ENCODE peak calls at places on chromosomes 12 and 14, in five cellular contexts. One of them, this sample, is unnamed.

GRCh38 chr12:42801271-42801670 is 211.7 kb upstream of the PRICKLE1 start:
- DNase-seq in psoas muscle: no peak
- DNase-seq in sigmoid colon: no peak
- DNase-seq in ascending aorta: no peak
- DNase-seq in lower lobe of right lung: no peak
- DNase-seq in this sample: no peak

GRCh38 chr14:78690836-78691235 is 520.7 kb downstream of the NRXN3 start:
- DNase-seq in psoas muscle: no peak
- DNase-seq in sigmoid colon: no peak
- DNase-seq in ascending aorta: no peak
- DNase-seq in lower lobe of right lung: no peak
- DNase-seq in this sample: no peak

GRCh38 chr12:5200276-5201087 is 156.8 kb downstream of the KCNA5 start:
- DNase-seq in psoas muscle: peak; percentile 50
- DNase-seq in sigmoid colon: no peak
- DNase-seq in ascending aorta: no peak
- DNase-seq in lower lobe of right lung: peak; percentile 59
- DNase-seq in this sample: peak; percentile 18

GRCh38 chr14:38139926-38140325 is 67.8 kb upstream of the SSTR1 start:
- DNase-seq in psoas muscle: no peak
- DNase-seq in sigmoid colon: no peak
- DNase-seq in ascending aorta: no peak
- DNase-seq in lower lobe of right lung: no peak
- DNase-seq in this sample: no peak

GRCh38 chr14:71103662-71104484 is 196.6 kb downstream of the PCNX1 start:
- DNase-seq in psoas muscle: no peak
- DNase-seq in sigmoid colon: no peak
- DNase-seq in ascending aorta: no peak
- DNase-seq in lower lobe of right lung: no peak
- DNase-seq in this sample: peak; percentile 50

GRCh38 chr14:85463512-85463911 is 66.4 kb upstream of the FLRT2 start:
- DNase-seq in psoas muscle: no peak
- DNase-seq in sigmoid colon: no peak
- DNase-seq in ascending aorta: no peak
- DNase-seq in lower lobe of right lung: peak; percentile 51
- DNase-seq in this sample: no peak

GRCh38 chr12:102811125-102811737 is 105.8 kb downstream of the PAH start:
- DNase-seq in psoas muscle: no peak
- DNase-seq in sigmoid colon: no peak
- DNase-seq in ascending aorta: no peak
- DNase-seq in lower lobe of right lung: no peak
- DNase-seq in this sample: peak; percentile 18

GRCh38 chr12:12899530-12900380 is 8.4 kb downstream of the GPRC5A start:
- DNase-seq in psoas muscle: peak; percentile 46
- DNase-seq in sigmoid colon: peak; percentile 82
- DNase-seq in ascending aorta: no peak
- DNase-seq in lower lobe of right lung: no peak
- DNase-seq in this sample: no peak

GRCh38 chr14:55340482-55340881 is 69.3 kb downstream of the FBXO34 start:
- DNase-seq in psoas muscle: no peak
- DNase-seq in sigmoid colon: no peak
- DNase-seq in ascending aorta: no peak
- DNase-seq in lower lobe of right lung: no peak
- DNase-seq in this sample: no peak

GRCh38 chr12:11875414-11875935 is 195.3 kb upstream of the BCL2L14 start:
- DNase-seq in psoas muscle: no peak
- DNase-seq in sigmoid colon: no peak
- DNase-seq in ascending aorta: no peak
- DNase-seq in lower lobe of right lung: no peak
- DNase-seq in this sample: no peak

GRCh38 chr12:26787125-26787495 is 45.9 kb downstream of the ITPR2 start:
- DNase-seq in psoas muscle: no peak
- DNase-seq in sigmoid colon: no peak
- DNase-seq in ascending aorta: no peak
- DNase-seq in lower lobe of right lung: no peak
- DNase-seq in this sample: no peak

GRCh38 chr12:103657331-103657730 is 70.3 kb downstream of the STAB2 start:
- DNase-seq in psoas muscle: no peak
- DNase-seq in sigmoid colon: no peak
- DNase-seq in ascending aorta: no peak
- DNase-seq in lower lobe of right lung: no peak
- DNase-seq in this sample: no peak

GRCh38 chr12:11882301-11883019 is 188.3 kb upstream of the BCL2L14 start:
- DNase-seq in psoas muscle: no peak
- DNase-seq in sigmoid colon: no peak
- DNase-seq in ascending aorta: no peak
- DNase-seq in lower lobe of right lung: no peak
- DNase-seq in this sample: no peak

DNA sequence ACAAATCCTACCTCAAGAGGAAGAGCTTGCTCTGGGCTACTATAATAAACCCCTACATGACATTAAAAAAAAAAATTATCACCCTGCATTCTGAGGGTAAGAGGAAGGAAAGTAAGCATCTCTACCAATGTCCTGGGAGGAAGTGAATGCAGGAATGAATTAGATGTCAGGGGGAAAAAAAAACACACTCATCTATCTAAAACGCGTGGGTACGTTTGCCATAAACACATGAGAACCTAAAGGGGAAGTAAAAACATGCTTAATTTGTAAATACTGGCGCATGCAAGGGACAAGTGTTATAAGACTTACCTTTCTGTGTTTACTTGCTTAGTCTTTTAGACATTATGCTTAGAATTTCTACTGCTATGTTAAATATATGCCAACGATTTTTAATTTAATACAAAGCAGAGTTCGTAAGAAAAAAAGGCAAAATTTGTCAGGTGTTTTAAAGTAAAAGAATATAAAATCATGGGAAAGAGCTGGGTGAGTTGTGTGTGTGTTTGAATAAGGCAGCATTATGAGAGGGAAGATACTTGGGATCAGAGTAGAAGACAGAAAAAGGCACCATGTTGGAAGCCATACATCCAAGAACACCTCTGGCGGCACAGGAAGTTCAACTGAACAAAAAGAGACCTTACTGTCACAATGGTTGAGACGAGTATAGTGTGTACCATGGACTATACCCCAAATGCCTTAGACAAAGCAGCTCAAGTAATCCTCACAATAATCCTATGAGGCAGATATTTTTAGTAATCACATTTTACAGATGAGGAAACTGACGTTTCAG is 1.5 kb downstream of the TMED8 start:
- DNase-seq in psoas muscle: no peak
- DNase-seq in sigmoid colon: no peak
- DNase-seq in ascending aorta: no peak
- DNase-seq in lower lobe of right lung: no peak
- DNase-seq in this sample: no peak
- H3K27ac ChIP-seq in psoas muscle: no peak overlapping the region
- H3K27ac ChIP-seq in sigmoid colon: no peak overlapping the region
- H3K27ac ChIP-seq in ascending aorta: no peak overlapping the region
- H3K27ac ChIP-seq in lower lobe of right lung: no peak overlapping the region
- H3K27ac ChIP-seq in this sample: no peak overlapping the region

GRCh38 chr12:40225337-40225983 is 663 bp downstream of the LRRK2 start:
- DNase-seq in psoas muscle: no peak
- DNase-seq in sigmoid colon: no peak
- DNase-seq in ascending aorta: no peak
- DNase-seq in lower lobe of right lung: no peak
- DNase-seq in this sample: no peak
- H3K27ac ChIP-seq in psoas muscle: peak overlapping the region; percentile 93
- H3K27ac ChIP-seq in sigmoid colon: peak overlapping the region; percentile 96
- H3K27ac ChIP-seq in ascending aorta: peak overlapping the region; percentile 94
- H3K27ac ChIP-seq in lower lobe of right lung: peak overlapping the region; percentile 97
- H3K27ac ChIP-seq in this sample: no peak overlapping the region

GRCh38 chr12:3379079-3379478 is 111.9 kb upstream of the PRMT8 start:
- DNase-seq in psoas muscle: no peak
- DNase-seq in sigmoid colon: no peak
- DNase-seq in ascending aorta: no peak
- DNase-seq in lower lobe of right lung: no peak
- DNase-seq in this sample: no peak
- H3K27ac ChIP-seq in psoas muscle: no peak overlapping the region
- H3K27ac ChIP-seq in sigmoid colon: no peak overlapping the region
- H3K27ac ChIP-seq in ascending aorta: no peak overlapping the region
- H3K27ac ChIP-seq in lower lobe of right lung: no peak overlapping the region
- H3K27ac ChIP-seq in this sample: no peak overlapping the region

DNA sequence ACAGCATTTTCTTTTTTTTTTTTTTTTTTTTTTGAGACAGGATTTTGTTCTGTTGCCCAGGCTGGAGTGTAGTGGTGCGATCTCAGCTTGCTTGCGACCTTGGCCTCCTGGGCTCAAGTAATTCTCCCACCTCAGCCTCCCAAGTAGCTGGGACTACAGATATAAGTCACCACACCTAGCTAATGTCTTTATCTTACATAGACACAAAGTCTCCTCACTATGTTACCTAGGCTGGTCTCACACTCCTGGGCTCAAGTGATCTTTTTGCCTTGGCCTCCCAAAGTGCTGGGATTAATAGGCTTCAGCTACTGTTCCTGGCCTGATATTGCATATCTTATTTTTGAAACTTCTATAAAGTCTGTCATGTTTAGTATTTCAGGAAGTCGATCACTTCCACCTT is 6.0 kb upstream of the A2ML1 start:
- DNase-seq in psoas muscle: no peak
- DNase-seq in sigmoid colon: no peak
- DNase-seq in ascending aorta: no peak
- DNase-seq in lower lobe of right lung: no peak
- DNase-seq in this sample: no peak
- H3K27ac ChIP-seq in psoas muscle: no peak overlapping the region
- H3K27ac ChIP-seq in sigmoid colon: no peak overlapping the region
- H3K27ac ChIP-seq in ascending aorta: no peak overlapping the region
- H3K27ac ChIP-seq in lower lobe of right lung: no peak overlapping the region
- H3K27ac ChIP-seq in this sample: no peak overlapping the region

DNA sequence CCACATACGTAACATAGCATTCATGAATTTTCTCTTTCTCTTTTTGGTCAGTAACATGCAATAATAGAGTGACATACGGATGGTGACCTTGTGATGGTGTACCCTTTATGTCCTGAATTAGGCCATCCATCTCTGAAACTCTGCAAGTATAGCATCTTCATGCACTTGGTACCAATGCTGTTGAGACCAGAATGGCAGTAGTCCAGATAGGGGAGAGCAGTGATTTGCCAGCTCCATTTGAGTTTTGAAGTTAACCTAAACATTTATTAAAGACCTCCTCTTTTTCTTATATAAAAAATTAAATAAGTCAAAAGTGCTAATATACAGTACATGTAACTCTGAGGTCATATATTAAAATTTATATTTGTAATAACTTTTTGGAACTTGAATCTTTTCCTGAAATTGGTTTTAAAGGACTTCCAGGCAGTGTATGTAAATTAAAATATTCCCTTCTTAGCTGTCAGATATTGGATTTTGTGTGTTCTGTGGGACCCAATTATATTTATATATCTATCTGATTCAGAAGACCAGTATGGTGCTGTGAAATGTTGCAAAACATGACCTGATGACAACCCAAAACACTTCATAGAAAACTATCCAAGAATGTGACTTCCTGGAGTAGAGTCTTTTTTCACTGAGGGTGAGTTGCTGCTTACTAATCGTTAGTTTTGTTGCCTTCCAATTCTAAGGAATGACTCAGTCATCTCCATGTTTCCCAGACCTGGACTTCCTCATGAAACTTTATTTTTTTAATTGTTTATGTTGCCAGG is 3.5 kb downstream of the ELK3 start:
- DNase-seq in psoas muscle: no peak
- DNase-seq in sigmoid colon: no peak
- DNase-seq in ascending aorta: no peak
- DNase-seq in lower lobe of right lung: no peak
- DNase-seq in this sample: no peak
- H3K27ac ChIP-seq in psoas muscle: no peak overlapping the region
- H3K27ac ChIP-seq in sigmoid colon: peak overlapping the region; percentile 87
- H3K27ac ChIP-seq in ascending aorta: peak overlapping the region; percentile 75
- H3K27ac ChIP-seq in lower lobe of right lung: peak overlapping the region; percentile 89
- H3K27ac ChIP-seq in this sample: no peak overlapping the region

GRCh38 chr14:68397371-68397779 is 395.5 kb downstream of the ZFP36L1 start:
- DNase-seq in psoas muscle: peak; percentile 54
- DNase-seq in sigmoid colon: peak; percentile 87
- DNase-seq in ascending aorta: peak; percentile 54
- DNase-seq in lower lobe of right lung: peak; percentile 89
- DNase-seq in this sample: peak; percentile 43
- H3K27ac ChIP-seq in psoas muscle: no peak overlapping the region
- H3K27ac ChIP-seq in sigmoid colon: peak overlapping the region; percentile 74
- H3K27ac ChIP-seq in ascending aorta: no peak overlapping the region
- H3K27ac ChIP-seq in lower lobe of right lung: peak overlapping the region; percentile 74
- H3K27ac ChIP-seq in this sample: no peak overlapping the region

GRCh38 chr14:75875958-75876357 is 105.8 kb downstream of the TGFB3 start:
- DNase-seq in psoas muscle: no peak
- DNase-seq in sigmoid colon: no peak
- DNase-seq in ascending aorta: no peak
- DNase-seq in lower lobe of right lung: no peak
- DNase-seq in this sample: no peak

GRCh38 chr14:75866981-75867380 is 114.8 kb downstream of the TGFB3 start:
- DNase-seq in psoas muscle: no peak
- DNase-seq in sigmoid colon: no peak
- DNase-seq in ascending aorta: no peak
- DNase-seq in lower lobe of right lung: no peak
- DNase-seq in this sample: no peak

GRCh38 chr14:75876526-75876925 is 105.3 kb downstream of the TGFB3 start:
- DNase-seq in psoas muscle: no peak
- DNase-seq in sigmoid colon: no peak
- DNase-seq in ascending aorta: no peak
- DNase-seq in lower lobe of right lung: no peak
- DNase-seq in this sample: no peak

GRCh38 chr14:75877292-75877691 is 104.5 kb downstream of the TGFB3 start:
- DNase-seq in psoas muscle: no peak
- DNase-seq in sigmoid colon: no peak
- DNase-seq in ascending aorta: no peak
- DNase-seq in lower lobe of right lung: no peak
- DNase-seq in this sample: no peak

GRCh38 chr14:75871181-75871880 is 110.5 kb downstream of the TGFB3 start:
- DNase-seq in psoas muscle: no peak
- DNase-seq in sigmoid colon: no peak
- DNase-seq in ascending aorta: no peak
- DNase-seq in lower lobe of right lung: no peak
- DNase-seq in this sample: no peak
- H3K27ac ChIP-seq in psoas muscle: no peak overlapping the region
- H3K27ac ChIP-seq in sigmoid colon: no peak overlapping the region
- H3K27ac ChIP-seq in ascending aorta: no peak overlapping the region
- H3K27ac ChIP-seq in lower lobe of right lung: no peak overlapping the region
- H3K27ac ChIP-seq in this sample: no peak overlapping the region